ENCODE peak calls at places on chromosomes 13 and 19, in five cellular contexts. B is fibroblast of mammary gland, W is H7, K is endothelial cell of umbilical vein, V is dorsolateral prefrontal cortex. H is an unnamed sample.

GRCh38 chr13:41213316-41213715 is 18.9 kb upstream of the KBTBD7 start:
- DNase-seq in B (no peak), W (no peak), K (no peak), V (no peak), H (no peak)

GRCh38 chr19:11338569-11339253 is 746 bp downstream of the RAB3D start:
- DNase-seq in B (no peak), W (peak), K (no peak), V (no peak), H (no peak)

GRCh38 chr13:77523834-77524728 is 11.4 kb upstream of the SCEL start:
- DNase-seq in B (no peak), W (no peak), K (no peak), V (no peak), H (no peak)

GRCh38 chr13:97386832-97387486 is 47.0 kb upstream of the RAP2A start:
- DNase-seq in B (no peak), W (no peak), K (no peak), V (peak), H (no peak)

GRCh38 chr19:51026554-51026831 is at the start of gene KLK11:
- DNase-seq in B (no peak), W (no peak), K (no peak), V (no peak), H (no peak)

GRCh38 chr19:56671613-56671994 is at the start of gene ZNF835:
- DNase-seq in B (peak), W (no peak), K (no peak), V (peak), H (peak)

GRCh38 chr13:107977175-107977574 is 238.2 kb downstream of the LIG4 start:
- DNase-seq in B (no peak), W (no peak), K (no peak), V (no peak), H (no peak)

GRCh38 chr13:59643906-59644626 is 519.7 kb downstream of the DIAPH3 start:
- DNase-seq in B (no peak), W (no peak), K (no peak), V (no peak), H (peak)

GRCh38 chr13:93145199-93145598 is 81.4 kb upstream of the GPC6 start:
- DNase-seq in B (no peak), W (no peak), K (no peak), V (no peak), H (peak)

GRCh38 chr13:36921902-36922301 is 1.9 kb upstream of the SMAD9 start:
- DNase-seq in B (no peak), W (no peak), K (no peak), V (no peak), H (no peak)

GRCh38 chr19:45382426-45382825 is 12.1 kb upstream of the ERCC2 start:
- DNase-seq in B (no peak), W (peak), K (no peak), V (no peak), H (no peak)
- H3K4me3 ChIP-seq in B (no peak), W (no peak), K (no peak), V (no peak), H (no peak)

DNA sequence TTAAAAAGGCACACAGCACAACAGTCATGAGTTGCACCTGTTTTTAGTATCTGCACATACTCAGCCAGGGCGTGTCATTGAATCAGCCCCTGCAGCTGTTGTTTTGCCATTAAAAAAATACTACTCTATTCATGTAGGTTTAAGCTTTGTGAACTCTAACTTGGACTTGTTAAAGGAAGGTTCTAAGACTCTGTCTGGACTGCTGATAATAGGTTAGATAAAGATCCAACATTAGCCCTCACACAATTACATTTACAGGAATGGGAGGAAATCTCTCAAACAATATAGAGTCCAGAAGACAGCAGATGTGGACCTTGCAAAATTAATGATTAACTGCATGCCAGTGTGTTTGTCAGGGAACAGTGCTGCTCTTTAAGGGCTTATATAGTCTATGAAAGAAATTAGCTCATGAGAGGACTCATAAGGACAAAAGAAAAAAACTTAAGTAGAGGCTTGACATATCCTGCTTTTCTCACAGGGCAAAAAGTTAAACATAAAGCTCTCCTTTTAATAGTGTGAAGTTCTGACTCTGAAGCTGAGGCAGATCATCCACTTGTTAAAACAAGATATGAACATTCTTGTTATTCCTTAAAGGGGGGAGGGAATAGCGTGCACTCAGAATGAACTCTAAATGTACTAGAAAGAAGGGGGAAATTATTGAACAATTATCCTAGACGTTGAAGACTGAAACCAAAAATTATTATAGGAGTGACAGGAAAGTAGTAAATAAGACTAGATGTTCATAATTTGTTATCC is 243.6 kb downstream of the NDFIP2 start:
- DNase-seq in B (no peak), W (no peak), K (peak), V (no peak), H (no peak)
- H3K4me3 ChIP-seq in B (no peak), W (no peak), K (no peak), V (no peak), H (no peak)

DNA sequence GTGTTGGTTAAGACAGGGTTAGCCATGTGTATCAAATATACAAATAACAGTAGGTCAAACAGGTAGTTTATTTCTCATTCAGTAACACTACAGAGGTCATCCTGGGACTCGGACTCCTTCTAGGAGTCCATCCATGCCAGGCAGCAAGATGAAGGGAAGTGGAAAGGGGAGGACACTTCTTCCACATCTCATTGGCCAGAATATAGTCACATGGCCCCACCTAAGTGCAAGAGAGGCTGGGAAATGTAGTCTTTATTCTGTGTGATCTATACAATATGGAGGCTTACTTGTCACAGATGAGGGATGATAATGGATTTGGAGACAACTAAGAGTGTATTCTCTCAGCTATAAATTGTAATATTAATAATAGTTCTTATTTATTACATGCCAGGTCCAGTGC is 31.1 kb downstream of the RDH8 start:
- DNase-seq in B (no peak), W (peak), K (peak), V (no peak), H (no peak)
- H3K4me3 ChIP-seq in B (no peak), W (no peak), K (no peak), V (no peak), H (no peak)

DNA sequence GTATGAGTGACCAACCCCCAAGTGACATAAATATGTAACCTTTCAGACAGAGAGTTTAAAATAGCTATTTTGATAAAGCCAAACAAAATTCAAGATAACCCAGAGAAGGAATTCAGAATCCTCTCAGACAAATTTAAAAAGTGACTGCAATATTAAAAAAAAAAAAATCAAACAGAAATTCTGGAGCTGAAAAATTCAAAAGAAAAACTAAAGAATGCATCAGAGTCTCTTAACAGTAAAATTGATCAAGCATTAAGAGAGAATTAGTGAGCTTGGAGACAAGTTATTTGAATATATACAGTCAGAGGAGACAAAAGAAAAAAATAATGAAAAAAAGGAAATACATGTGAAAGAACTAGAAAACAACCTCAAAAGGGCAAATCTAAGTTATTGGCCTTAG is 53.1 kb upstream of the ATXN8OS start:
- DNase-seq in B (no peak), W (no peak), K (no peak), V (no peak), H (no peak)
- H3K4me3 ChIP-seq in B (no peak), W (no peak), K (no peak), V (no peak), H (no peak)

H was measured in GM23338.